ENCODE peak calls at places on chromosomes 6 and 20, in seven cellular contexts. U, Y, C, S, A, W and Q are unnamed samples.

GRCh38 chr6:40674170-40674569 is 87.0 kb upstream of the LRFN2 start:
- DNase-seq in U (no peak), Y (no peak), C (no peak), S (no peak), A (no peak), W (no peak), Q (no peak)

GRCh38 chr6:137973201-137973600 is 106.1 kb downstream of the TNFAIP3 start:
- DNase-seq in U (no peak), Y (no peak), C (no peak), S (no peak), A (no peak), W (no peak), Q (no peak)

GRCh38 chr20:63206878-63207277 is 9.1 kb downstream of the YTHDF1 start:
- DNase-seq in U (no peak), Y (no peak), C (no peak), S (peak; percentile 84), A (no peak), W (no peak), Q (no peak)

GRCh38 chr20:44643596-44644383 is 7.7 kb downstream of the ADA start:
- DNase-seq in U (peak; percentile 49), Y (peak; percentile 76), C (no peak), S (peak; percentile 80), A (peak; percentile 81), W (no peak), Q (peak; percentile 34)

GRCh38 chr6:53926505-53926904 is 131.7 kb downstream of the LRRC1 start:
- DNase-seq in U (no peak), Y (no peak), C (peak; percentile 21), S (no peak), A (no peak), W (no peak), Q (peak; percentile 43)

GRCh38 chr6:42720739-42721138 is 1.7 kb downstream of the PRPH2 start:
- DNase-seq in U (no peak), Y (no peak), C (no peak), S (no peak), A (no peak), W (no peak), Q (no peak)

GRCh38 chr6:26254666-26255176 is 110.3 kb upstream of the BTN3A2 start:
- DNase-seq in U (no peak), Y (no peak), C (no peak), S (no peak), A (no peak), W (no peak), Q (no peak)

GRCh38 chr6:45794465-45794864 is 221.2 kb downstream of the CLIC5 start:
- DNase-seq in U (no peak), Y (no peak), C (no peak), S (no peak), A (no peak), W (no peak), Q (no peak)

GRCh38 chr20:50348118-50348517 is 157.5 kb downstream of the CEBPB start:
- DNase-seq in U (no peak), Y (peak; percentile 58), C (no peak), S (peak; percentile 70), A (peak; percentile 55), W (no peak), Q (no peak)

GRCh38 chr6:82363368-82364086 is at the start of gene TPBG:
- DNase-seq in U (peak; percentile 58), Y (peak; percentile 42), C (peak; percentile 47), S (peak; percentile 16), A (peak; percentile 44), W (peak; percentile 37), Q (peak; percentile 64)

GRCh38 chr20:25287631-25288290 is 39.9 kb downstream of the PYGB start:
- DNase-seq in U (no peak), Y (peak; percentile 6), C (no peak), S (no peak), A (no peak), W (no peak), Q (peak; percentile 0)

GRCh38 chr20:6651561-6651960 is 115.9 kb upstream of the BMP2 start:
- DNase-seq in U (no peak), Y (no peak), C (no peak), S (no peak), A (no peak), W (no peak), Q (no peak)

GRCh38 chr6:15922510-15923307 is 206.2 kb upstream of the MYLIP start:
- DNase-seq in U (no peak), Y (no peak), C (no peak), S (no peak), A (no peak), W (no peak), Q (no peak)

GRCh38 chr6:136226027-136226673 is 24.0 kb downstream of the MTFR2 start:
- DNase-seq in U (peak; percentile 69), Y (peak; percentile 27), C (peak; percentile 36), S (peak; percentile 57), A (peak; percentile 50), W (peak; percentile 29), Q (peak; percentile 49)

GRCh38 chr20:35992713-35993335 is 24.4 kb downstream of the CNBD2 start:
- DNase-seq in U (peak; percentile 45), Y (no peak), C (peak; percentile 49), S (peak; percentile 48), A (peak; percentile 35), W (no peak), Q (peak; percentile 42)

GRCh38 chr6:94099072-94099471 is 679.7 kb upstream of the EPHA7 start:
- DNase-seq in U (no peak), Y (no peak), C (no peak), S (no peak), A (no peak), W (no peak), Q (no peak)

GRCh38 chr20:19583532-19584175 is 174.4 kb upstream of the RIN2 start:
- DNase-seq in U (peak; percentile 85), Y (peak; percentile 68), C (peak; percentile 13), S (peak; percentile 81), A (peak; percentile 54), W (no peak), Q (peak; percentile 90)

GRCh38 chr20:63000958-63001357 is 5.8 kb downstream of the BHLHE23 start:
- DNase-seq in U (no peak), Y (no peak), C (no peak), S (no peak), A (no peak), W (no peak), Q (no peak)

GRCh38 chr6:169556758-169557505 is 144.9 kb downstream of the WDR27 start:
- DNase-seq in U (no peak), Y (no peak), C (no peak), S (no peak), A (no peak), W (no peak), Q (no peak)

GRCh38 chr20:21901470-21902275 is 196.2 kb downstream of the PAX1 start:
- DNase-seq in U (peak; percentile 37), Y (peak; percentile 56), C (no peak), S (peak; percentile 42), A (peak; percentile 48), W (no peak), Q (peak; percentile 51)

GRCh38 chr20:58981564-58982364 is 708 bp downstream of the NELFCD start:
- DNase-seq in U (peak; percentile 24), Y (no peak), C (no peak), S (no peak), A (no peak), W (no peak), Q (peak; percentile 27)
- TF ChIP-seq CTCF in U (no peak), Y (no peak), C (no peak), S (no peak), A (no peak), W (no peak), Q (no peak)

DNA sequence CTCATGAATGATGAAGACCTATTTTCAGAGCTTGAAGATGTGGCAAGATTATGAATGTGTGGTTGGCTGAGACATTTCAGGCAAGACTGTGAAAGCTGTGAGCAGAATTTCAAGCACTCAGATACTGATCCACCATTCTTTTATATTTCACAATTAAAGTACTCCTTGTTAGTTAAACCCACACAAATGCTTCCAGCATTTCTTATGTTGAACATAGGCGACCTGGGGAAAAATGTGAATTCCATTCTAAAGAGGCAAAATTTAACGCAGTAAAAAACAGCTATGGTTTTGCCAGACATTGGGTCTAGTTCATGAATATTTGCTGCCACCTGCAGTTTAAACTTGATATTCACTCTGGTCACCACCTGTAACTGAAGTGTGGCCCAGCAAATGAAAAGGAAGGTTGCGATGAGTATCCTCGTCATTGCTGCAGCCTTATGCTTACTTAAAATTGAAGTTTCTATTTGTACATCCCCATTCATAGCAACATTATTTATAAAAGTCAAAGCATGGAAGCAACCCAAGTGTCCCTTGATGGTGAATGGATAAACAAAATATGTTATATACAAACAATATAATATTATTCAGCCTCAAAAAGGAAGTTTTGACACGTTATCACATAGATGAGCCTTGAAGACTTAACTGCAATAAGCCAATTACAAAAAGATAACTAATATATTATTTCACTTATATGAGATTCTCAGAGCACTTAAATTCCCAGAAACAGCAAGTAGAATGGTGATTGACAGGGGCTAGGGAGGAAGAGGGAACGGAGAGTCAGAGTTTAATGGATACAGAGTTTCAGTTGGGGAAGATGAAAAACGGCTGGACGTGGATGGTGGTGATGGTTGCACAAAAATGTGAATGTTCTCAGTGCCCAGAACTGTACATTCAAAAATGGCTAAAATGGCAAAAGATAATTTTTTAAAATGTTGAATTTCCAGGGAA is 32.4 kb upstream of the FAM184A start:
- DNase-seq in U (no peak), Y (no peak), C (peak; percentile 44), S (peak; percentile 21), A (peak; percentile 55), W (no peak), Q (peak; percentile 17)
- TF ChIP-seq CTCF in U (peak; percentile 36), Y (peak; percentile 72), C (peak; percentile 65), S (peak; percentile 43), A (peak; percentile 35), W (peak; percentile 58), Q (peak; percentile 11)

GRCh38 chr6:13328076-13328874 is at the start of gene TBC1D7:
- DNase-seq in U (peak; percentile 95), Y (peak; percentile 93), C (peak; percentile 73), S (peak; percentile 93), A (peak; percentile 91), W (peak; percentile 55), Q (peak; percentile 91)
- TF ChIP-seq CTCF in U (no peak), Y (peak; percentile 34), C (peak; percentile 12), S (no peak), A (no peak), W (no peak), Q (peak; percentile 18)

DNA sequence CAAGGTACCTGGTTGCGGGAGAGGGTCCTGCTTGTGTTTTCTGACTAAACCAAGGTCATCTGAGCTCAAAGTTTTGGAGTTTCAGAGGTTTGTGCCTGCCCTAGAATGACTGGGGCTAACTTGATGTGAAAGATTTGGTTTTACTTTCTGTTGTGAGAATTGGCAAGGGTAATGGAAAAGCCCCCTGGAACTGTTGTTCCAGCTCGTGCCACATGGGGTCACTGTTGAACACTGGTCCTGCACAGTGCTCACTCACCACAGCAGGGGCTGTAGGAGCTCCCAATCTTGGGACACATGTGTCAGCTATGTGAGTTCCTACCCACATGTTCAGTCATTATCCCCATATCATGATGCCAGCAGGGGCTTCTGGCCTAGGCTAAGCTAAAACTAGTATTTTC is 6.5 kb downstream of the TGM6 start:
- DNase-seq in U (no peak), Y (no peak), C (peak; percentile 39), S (no peak), A (no peak), W (no peak), Q (no peak)
- TF ChIP-seq CTCF in U (peak; percentile 8), Y (peak; percentile 28), C (peak; percentile 80), S (no peak), A (no peak), W (peak; percentile 45), Q (no peak)